ENCODE peak calls at places on chromosomes 1 and 21, in four cellular contexts. One of them, this sample, is unnamed.

GRCh38 chr21:37225440-37225839 is 41.7 kb downstream of the VPS26C start:
- DNase-seq in K562: no peak
- DNase-seq in HL-60: peak
- DNase-seq in GM12878: no peak
- DNase-seq in this sample: no peak

GRCh38 chr1:204578867-204579664 is 62.9 kb downstream of the MDM4 start:
- DNase-seq in K562: no peak
- DNase-seq in HL-60: no peak
- DNase-seq in GM12878: peak
- DNase-seq in this sample: peak

GRCh38 chr1:91165033-91165654 is 143.3 kb upstream of the ZNF644 start:
- DNase-seq in K562: peak
- DNase-seq in HL-60: peak
- DNase-seq in GM12878: peak
- DNase-seq in this sample: peak

GRCh38 chr1:109148838-109149555 is 35.1 kb downstream of the ELAPOR1 start:
- DNase-seq in K562: peak
- DNase-seq in HL-60: no peak
- DNase-seq in GM12878: no peak
- DNase-seq in this sample: no peak

GRCh38 chr1:22420456-22421053 is 31.1 kb upstream of the ZBTB40 start:
- DNase-seq in K562: peak
- DNase-seq in HL-60: peak
- DNase-seq in GM12878: no peak
- DNase-seq in this sample: peak

GRCh38 chr1:12140016-12140415 is 26.8 kb upstream of the TNFRSF1B start:
- DNase-seq in K562: no peak
- DNase-seq in HL-60: no peak
- DNase-seq in GM12878: no peak
- DNase-seq in this sample: no peak

GRCh38 chr1:27650527-27651175 is 15.7 kb upstream of the FGR start:
- DNase-seq in K562: peak
- DNase-seq in HL-60: peak
- DNase-seq in GM12878: no peak
- DNase-seq in this sample: no peak

GRCh38 chr1:29592731-29593130 is 356.4 kb downstream of the PTPRU start:
- DNase-seq in K562: no peak
- DNase-seq in HL-60: no peak
- DNase-seq in GM12878: no peak
- DNase-seq in this sample: no peak

GRCh38 chr1:47189844-47190562 is at the start of gene PDZK1IP1:
- DNase-seq in K562: peak
- DNase-seq in HL-60: no peak
- DNase-seq in GM12878: no peak
- DNase-seq in this sample: no peak

GRCh38 chr1:151568626-151569088 is 28.5 kb downstream of the TUFT1 start:
- DNase-seq in K562: peak
- DNase-seq in HL-60: no peak
- DNase-seq in GM12878: no peak
- DNase-seq in this sample: no peak

GRCh38 chr1:168879906-168880734 is 151.1 kb upstream of the DPT start:
- DNase-seq in K562: no peak
- DNase-seq in HL-60: no peak
- DNase-seq in GM12878: no peak
- DNase-seq in this sample: no peak

GRCh38 chr1:3372317-3372716 is 82.1 kb upstream of the ARHGEF16 start:
- DNase-seq in K562: no peak
- DNase-seq in HL-60: no peak
- DNase-seq in GM12878: no peak
- DNase-seq in this sample: no peak

GRCh38 chr1:173122344-173122880 is 71.7 kb upstream of the TNFSF18 start:
- DNase-seq in K562: no peak
- DNase-seq in HL-60: peak
- DNase-seq in GM12878: no peak
- DNase-seq in this sample: no peak

GRCh38 chr21:44869860-44870747 is 3.4 kb downstream of the PTTG1IP start:
- DNase-seq in K562: peak
- DNase-seq in HL-60: no peak
- DNase-seq in GM12878: no peak
- DNase-seq in this sample: no peak

GRCh38 chr1:182752077-182752826 is 37.3 kb upstream of the NPL start:
- DNase-seq in K562: no peak
- DNase-seq in HL-60: no peak
- DNase-seq in GM12878: no peak
- DNase-seq in this sample: no peak

GRCh38 chr1:82813351-82813750 is 1012.6 kb downstream of the ADGRL2 start:
- DNase-seq in K562: no peak
- DNase-seq in HL-60: no peak
- DNase-seq in GM12878: no peak
- DNase-seq in this sample: no peak

GRCh38 chr1:202349263-202349928 is 897 bp downstream of the PPP1R12B start:
- DNase-seq in K562: peak
- DNase-seq in HL-60: peak
- DNase-seq in GM12878: no peak
- DNase-seq in this sample: no peak

GRCh38 chr1:109290998-109291397 is 8.1 kb upstream of the PSRC1 start:
- DNase-seq in K562: no peak
- DNase-seq in HL-60: peak
- DNase-seq in GM12878: no peak
- DNase-seq in this sample: no peak

GRCh38 chr1:44672956-44673674 is 1.2 kb downstream of the TMEM53 start:
- DNase-seq in K562: no peak
- DNase-seq in HL-60: no peak
- DNase-seq in GM12878: no peak
- DNase-seq in this sample: no peak

GRCh38 chr1:75134939-75135828 is 996 bp downstream of the LHX8 start:
- DNase-seq in K562: no peak
- DNase-seq in HL-60: no peak
- DNase-seq in GM12878: no peak
- DNase-seq in this sample: no peak

GRCh38 chr1:33306561-33307493 is 14.1 kb downstream of the A3GALT2 start:
- DNase-seq in K562: no peak
- DNase-seq in HL-60: no peak
- DNase-seq in GM12878: no peak
- DNase-seq in this sample: no peak

GRCh38 chr1:44067258-44068250 is 36.3 kb upstream of the SLC6A9 start:
- DNase-seq in K562: no peak
- DNase-seq in HL-60: no peak
- DNase-seq in GM12878: peak
- DNase-seq in this sample: no peak

GRCh38 chr1:204419064-204419403 is 7.4 kb upstream of the PPP1R15B start:
- DNase-seq in K562: no peak
- DNase-seq in HL-60: no peak
- DNase-seq in GM12878: no peak
- DNase-seq in this sample: no peak

GRCh38 chr1:209619696-209620483 is 32.3 kb downstream of the LAMB3 start:
- DNase-seq in K562: no peak
- DNase-seq in HL-60: no peak
- DNase-seq in GM12878: no peak
- DNase-seq in this sample: no peak

GRCh38 chr1:100131623-100132022 is 1.1 kb downstream of the SASS6 start:
- DNase-seq in K562: no peak
- DNase-seq in HL-60: no peak
- DNase-seq in GM12878: no peak
- DNase-seq in this sample: no peak

GRCh38 chr1:230144010-230144614 is 77.1 kb downstream of the GALNT2 start:
- DNase-seq in K562: no peak
- DNase-seq in HL-60: no peak
- DNase-seq in GM12878: no peak
- DNase-seq in this sample: no peak

GRCh38 chr1:182680901-182681300 is 3.5 kb downstream of the RGS8 start:
- DNase-seq in K562: no peak
- DNase-seq in HL-60: no peak
- DNase-seq in GM12878: no peak
- DNase-seq in this sample: no peak

GRCh38 chr1:101025283-101025679 is 303 bp downstream of the DPH5 start:
- DNase-seq in K562: no peak
- DNase-seq in HL-60: peak
- DNase-seq in GM12878: peak
- DNase-seq in this sample: no peak

GRCh38 chr1:81111818-81112217 is 688.9 kb upstream of the ADGRL2 start:
- DNase-seq in K562: no peak
- DNase-seq in HL-60: no peak
- DNase-seq in GM12878: no peak
- DNase-seq in this sample: no peak

GRCh38 chr1:204842892-204843291 is 27.8 kb upstream of the NFASC start:
- DNase-seq in K562: no peak
- DNase-seq in HL-60: no peak
- DNase-seq in GM12878: no peak
- DNase-seq in this sample: no peak

DNA sequence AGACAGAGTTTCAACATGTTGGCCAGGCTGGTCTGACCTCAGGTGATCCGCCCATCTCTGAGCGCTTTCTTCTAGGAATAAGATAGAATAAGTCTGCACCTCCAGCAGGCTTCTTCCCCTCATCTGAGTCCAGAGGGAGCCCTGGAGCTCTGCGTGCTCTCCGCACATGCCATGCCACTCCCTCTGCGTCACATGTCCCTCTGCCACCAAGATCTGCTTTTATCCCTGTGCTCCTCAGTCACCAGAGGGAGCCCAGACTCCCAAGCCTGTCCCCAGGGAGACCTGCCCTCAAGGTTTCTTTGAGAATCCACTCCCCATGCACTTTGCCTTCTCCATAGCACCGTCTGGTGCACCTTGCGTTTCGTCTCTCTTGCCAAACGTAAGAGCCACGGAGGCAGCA is 213.0 kb downstream of the CAMTA1 start:
- DNase-seq in K562: peak
- DNase-seq in HL-60: no peak
- DNase-seq in GM12878: no peak
- DNase-seq in this sample: no peak
- TF ChIP-seq SPI1 in K562: no peak
- TF ChIP-seq SPI1 in HL-60: no peak
- TF ChIP-seq SPI1 in GM12878: no peak
- TF ChIP-seq SPI1 in this sample: no peak

DNA sequence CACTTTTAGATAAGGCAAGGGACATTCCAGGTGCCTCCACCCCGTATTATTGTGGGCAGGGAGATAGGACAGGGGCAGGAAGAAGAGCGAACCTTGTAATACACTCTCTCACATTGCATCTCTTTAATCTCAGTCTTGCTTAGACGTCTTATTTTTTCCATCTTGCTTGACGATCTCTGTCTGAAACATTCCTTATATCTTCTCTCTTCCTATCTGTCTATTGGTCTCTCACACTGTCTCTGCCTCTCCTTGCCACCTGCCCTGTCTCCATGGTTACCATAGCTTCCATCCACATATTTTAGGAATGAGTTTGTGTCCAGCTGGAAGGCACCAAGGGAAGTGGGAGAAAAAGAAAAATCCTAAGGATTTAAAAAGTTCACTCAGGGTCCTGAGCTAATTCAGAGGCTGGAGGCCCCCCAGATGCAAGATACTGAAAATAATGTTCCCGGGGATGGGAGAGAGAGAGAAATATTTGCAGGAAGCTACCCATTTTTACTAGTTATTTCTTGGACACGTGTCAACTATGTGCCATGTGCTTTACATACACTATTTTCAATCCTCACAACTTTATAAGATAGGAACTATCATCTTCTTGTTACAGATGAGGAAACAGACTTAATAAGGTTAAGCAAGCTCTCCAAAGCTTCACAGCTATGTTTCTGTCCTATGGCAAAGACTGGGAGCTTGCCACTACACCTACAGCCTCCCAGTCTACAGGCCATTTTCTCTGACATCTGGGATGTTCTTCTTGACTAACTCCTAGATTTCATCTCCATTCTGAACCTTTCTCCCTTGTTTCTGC is 956 bp downstream of the ANKRD34A start:
- DNase-seq in K562: no peak
- DNase-seq in HL-60: no peak
- DNase-seq in GM12878: no peak
- DNase-seq in this sample: no peak
- TF ChIP-seq SPI1 in K562: no peak
- TF ChIP-seq SPI1 in HL-60: no peak
- TF ChIP-seq SPI1 in GM12878: no peak
- TF ChIP-seq SPI1 in this sample: no peak

GRCh38 chr1:167722152-167722869 is 529 bp downstream of the MPZL1 start:
- DNase-seq in K562: peak
- DNase-seq in HL-60: no peak
- DNase-seq in GM12878: no peak
- DNase-seq in this sample: no peak
- TF ChIP-seq SPI1 in K562: no peak
- TF ChIP-seq SPI1 in HL-60: no peak
- TF ChIP-seq SPI1 in GM12878: no peak
- TF ChIP-seq SPI1 in this sample: no peak

DNA sequence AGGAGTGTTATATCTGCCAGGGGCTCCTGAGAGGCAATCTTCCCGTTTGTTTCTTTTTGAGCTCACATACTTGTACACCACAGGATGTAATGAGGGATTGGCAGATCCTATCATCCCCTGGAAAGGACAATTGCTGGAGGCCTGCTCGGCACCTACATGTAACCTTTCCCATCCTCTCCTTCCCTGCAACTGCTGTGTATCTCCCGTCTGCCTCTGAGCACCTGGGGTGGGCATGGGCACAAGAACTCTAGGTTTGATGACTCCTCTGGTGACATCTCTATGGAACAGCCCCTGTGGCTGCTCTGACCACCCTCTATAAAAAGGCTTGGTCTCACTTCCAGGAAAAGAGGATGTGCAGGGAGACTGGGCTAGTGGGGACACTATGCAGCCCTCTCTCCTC is 25.0 kb upstream of the SMIM12 start:
- DNase-seq in K562: no peak
- DNase-seq in HL-60: no peak
- DNase-seq in GM12878: no peak
- DNase-seq in this sample: no peak
- TF ChIP-seq SPI1 in K562: no peak
- TF ChIP-seq SPI1 in HL-60: no peak
- TF ChIP-seq SPI1 in GM12878: no peak
- TF ChIP-seq SPI1 in this sample: no peak

This sample was measured in GM12891.